ENCODE peak calls at places on chromosomes 1 and 21, in ten cellular contexts. O is CD8-positive, alpha-beta T cell; Y is ovary; K is right cardiac atrium; D is left lung; E is ascending aorta; A is H9; S is SJSA1; L is neural progenitor cell; M is psoas muscle. W is an unnamed sample. For H3K4me1, the result is how much of the 10 kb centered on the place peaks cover.

GRCh38 chr21:41641821-41642368 is 125.0 kb downstream of the RIPK4 start:
- DNase-seq in D (no peak), Y (peak), S (peak), A (no peak), L (peak), E (peak), O (no peak), K (peak), M (peak), W (peak)

GRCh38 chr1:201984446-201984845 is 2.0 kb downstream of the RNPEP start:
- DNase-seq in E (no peak), D (no peak), L (no peak), M (no peak), K (no peak), Y (no peak), A (no peak), S (no peak), O (no peak), W (no peak)

GRCh38 chr1:174445817-174446216 is 1.9 kb upstream of the GPR52 start:
- DNase-seq in A (peak), S (no peak), Y (no peak), O (no peak), E (no peak), L (peak), D (no peak), M (no peak), K (no peak), W (no peak)

GRCh38 chr1:31625180-31625514 is 7.7 kb downstream of the HCRTR1 start:
- DNase-seq in M (no peak), S (no peak), E (no peak), Y (no peak), A (no peak), K (no peak), D (no peak), O (no peak), L (no peak), W (no peak)

GRCh38 chr1:223230161-223230881 is 87.3 kb upstream of the TLR5 start:
- DNase-seq in D (no peak), O (no peak), Y (no peak), S (peak), K (no peak), M (no peak), E (no peak), L (no peak), A (peak), W (peak)

GRCh38 chr1:21262282-21263051 is 27.8 kb downstream of the ECE1 start:
- DNase-seq in S (peak), K (peak), E (peak), D (no peak), M (peak), Y (peak), O (no peak), L (peak), A (peak), W (peak)

GRCh38 chr1:234621657-234622335 is 11.8 kb upstream of the IRF2BP2 start:
- DNase-seq in S (no peak), L (no peak), O (no peak), Y (no peak), D (no peak), E (no peak), A (no peak), K (no peak), M (no peak), W (peak)

GRCh38 chr1:109312978-109313775 is 6.4 kb upstream of the MYBPHL start:
- DNase-seq in D (no peak), L (no peak), O (no peak), Y (no peak), E (no peak), M (no peak), K (no peak), S (no peak), A (no peak), W (no peak)

GRCh38 chr1:10969267-10969970 is 43.0 kb upstream of the TARDBP start:
- DNase-seq in K (no peak), O (no peak), A (peak), E (no peak), D (peak), Y (no peak), L (peak), M (no peak), S (no peak), W (no peak)

GRCh38 chr1:234486858-234487830 is 8.2 kb upstream of the TARBP1 start:
- DNase-seq in K (no peak), E (no peak), L (no peak), Y (peak), M (no peak), A (no peak), D (no peak), S (no peak), O (no peak), W (peak)

GRCh38 chr21:21238882-21239400 is 240.7 kb downstream of the NCAM2 start:
- DNase-seq in E (no peak), K (no peak), M (no peak), L (no peak), Y (no peak), A (no peak), O (no peak), S (no peak), D (no peak), W (no peak)

GRCh38 chr1:177847843-177848242 is 122.0 kb downstream of the SEC16B start:
- DNase-seq in K (no peak), O (no peak), A (no peak), D (no peak), L (no peak), M (no peak), S (no peak), Y (no peak), E (no peak), W (peak)

GRCh38 chr1:150674881-150675280 is 22.1 kb downstream of the GOLPH3L start:
- DNase-seq in S (no peak), Y (no peak), E (no peak), L (no peak), K (no peak), M (no peak), O (no peak), D (no peak), A (no peak), W (no peak)

GRCh38 chr1:213041443-213041842 is 9.6 kb upstream of the RPS6KC1 start:
- DNase-seq in L (no peak), Y (no peak), K (no peak), D (no peak), M (no peak), A (no peak), S (no peak), O (no peak), E (no peak), W (peak)

GRCh38 chr1:195738971-195739650 is 869.1 kb downstream of the KCNT2 start:
- DNase-seq in E (no peak), S (no peak), L (no peak), K (no peak), D (no peak), Y (no peak), M (no peak), A (no peak), O (no peak), W (no peak)

GRCh38 chr1:89451011-89451410 is 73.6 kb upstream of the LRRC8B start:
- DNase-seq in Y (no peak), E (no peak), D (no peak), M (no peak), K (no peak), O (no peak), S (no peak), L (no peak), A (no peak), W (peak)

GRCh38 chr1:47752048-47752451 is 245.1 kb downstream of the TRABD2B start:
- DNase-seq in Y (no peak), D (no peak), S (peak), O (no peak), M (peak), E (peak), A (no peak), L (no peak), K (no peak), W (peak)

GRCh38 chr21:16533692-16534407 is 804.1 kb downstream of the USP25 start:
- DNase-seq in S (no peak), M (no peak), D (no peak), O (no peak), E (no peak), A (no peak), K (no peak), Y (no peak), L (no peak), W (no peak)

GRCh38 chr1:53559854-53560571 is 100.8 kb downstream of the DMRTB1 start:
- DNase-seq in Y (peak), S (no peak), M (no peak), O (no peak), D (no peak), L (no peak), E (peak), K (no peak), A (peak), W (no peak)

GRCh38 chr1:185581961-185582725 is 152.0 kb upstream of the HMCN1 start:
- DNase-seq in D (no peak), O (no peak), M (no peak), Y (no peak), L (no peak), K (no peak), A (no peak), E (no peak), S (no peak), W (no peak)

GRCh38 chr1:198462365-198463025 is 78.0 kb downstream of the ATP6V1G3 start:
- DNase-seq in O (no peak), E (no peak), L (no peak), Y (no peak), D (no peak), K (no peak), A (no peak), M (no peak), S (peak), W (peak)

GRCh38 chr21:22250355-22250754 is 1252.1 kb downstream of the NCAM2 start:
- DNase-seq in Y (no peak), A (no peak), O (no peak), K (no peak), S (no peak), M (no peak), E (no peak), D (no peak), L (no peak), W (no peak)

GRCh38 chr1:37765937-37766664 is 1.2 kb upstream of the EPHA10 start:
- DNase-seq in A (peak), L (peak), O (no peak), Y (no peak), E (no peak), K (no peak), D (no peak), S (no peak), M (no peak), W (no peak)

GRCh38 chr1:168654198-168654910 is 74.7 kb downstream of the DPT start:
- DNase-seq in D (no peak), E (no peak), M (no peak), Y (no peak), S (no peak), O (no peak), K (no peak), A (no peak), L (no peak), W (peak)

GRCh38 chr1:38942664-38943428 is 1.2 kb upstream of the RHBDL2 start:
- DNase-seq in L (no peak), D (no peak), A (no peak), O (no peak), E (no peak), K (no peak), Y (no peak), M (no peak), S (no peak), W (no peak)

GRCh38 chr1:153360592-153360991 is 2.9 kb downstream of the S100A9 start:
- DNase-seq in L (no peak), Y (no peak), E (no peak), M (no peak), A (peak), D (no peak), O (no peak), S (no peak), K (no peak), W (no peak)

GRCh38 chr21:38956791-38957571 is 151.3 kb downstream of the ETS2 start:
- DNase-seq in E (no peak), K (peak), L (no peak), Y (no peak), O (no peak), A (no peak), M (no peak), S (no peak), D (no peak), W (no peak)

GRCh38 chr1:230753586-230754251 is 6.5 kb downstream of the CAPN9 start:
- DNase-seq in K (peak), S (no peak), Y (no peak), E (no peak), A (peak), M (no peak), O (no peak), L (peak), D (no peak), W (no peak)

GRCh38 chr1:1619917-1620361 is 4.6 kb downstream of the MIB2 start:
- DNase-seq in D (peak), M (peak), L (no peak), S (no peak), K (peak), Y (no peak), O (no peak), A (peak), E (no peak), W (no peak)

GRCh38 chr1:51175278-51175677 is 60.8 kb upstream of the RNF11 start:
- DNase-seq in A (no peak), M (no peak), K (no peak), O (no peak), E (no peak), S (no peak), Y (no peak), D (no peak), L (no peak), W (no peak)

GRCh38 chr1:37561794-37562132 is 5.0 kb downstream of the DNALI1 start:
- DNase-seq in Y (no peak), O (no peak), L (peak), E (no peak), S (peak), K (no peak), A (peak), D (no peak), M (peak), W (no peak)

GRCh38 chr1:201385299-201385891 is 7.9 kb upstream of the TNNT2 start:
- DNase-seq in A (peak), M (peak), E (no peak), K (no peak), S (no peak), D (peak), O (peak), Y (no peak), L (peak), W (no peak)

GRCh38 chr1:51252366-51252765 is 16.3 kb downstream of the RNF11 start:
- DNase-seq in L (no peak), E (no peak), S (no peak), K (no peak), O (no peak), D (no peak), M (no peak), Y (no peak), A (no peak), W (no peak)

GRCh38 chr1:154423303-154423987 is 18.3 kb downstream of the IL6R start:
- DNase-seq in S (no peak), L (peak), D (no peak), O (no peak), M (no peak), K (no peak), E (no peak), Y (no peak), A (no peak), W (no peak)

GRCh38 chr1:235911300-235911662 is 44.6 kb upstream of the LYST start:
- DNase-seq in Y (no peak), S (no peak), L (no peak), O (no peak), K (no peak), M (no peak), E (no peak), A (no peak), D (no peak), W (no peak)

GRCh38 chr1:235911876-235912275 is 45.2 kb upstream of the LYST start:
- DNase-seq in D (no peak), Y (no peak), E (no peak), M (no peak), L (no peak), O (no peak), S (no peak), A (no peak), K (no peak), W (no peak)

GRCh38 chr1:235917267-235917811 is 50.6 kb upstream of the LYST start:
- DNase-seq in K (peak), M (peak), D (no peak), A (no peak), S (peak), L (no peak), Y (peak), E (peak), O (peak), W (peak)

GRCh38 chr1:235910357-235911299 is 43.9 kb upstream of the LYST start:
- DNase-seq in M (peak), D (no peak), E (peak), A (peak), S (peak), O (no peak), Y (no peak), L (peak), K (peak), W (peak)

GRCh38 chr1:235913311-235913710 is 46.6 kb upstream of the LYST start:
- DNase-seq in K (no peak), A (no peak), Y (no peak), O (no peak), D (no peak), L (no peak), M (no peak), E (no peak), S (no peak), W (no peak)
- H3K4me1 ChIP-seq in K (under half), A (under half), Y (under half), O (under half), D (under half), L (under half), M (under half), E (under half), S (half or more), W (half or more)

GRCh38 chr1:228953207-228953606 is 217.9 kb downstream of the RHOU start:
- DNase-seq in S (no peak), K (no peak), L (no peak), A (peak), M (no peak), Y (no peak), O (no peak), E (no peak), D (no peak), W (no peak)
- H3K27ac ChIP-seq in S (no peak), K (no peak), L (no peak), A (no peak), M (no peak), Y (no peak), O (no peak), E (no peak), D (no peak), W (no peak)

GRCh38 chr1:94228640-94229375 is 8.6 kb downstream of the ARHGAP29 start:
- DNase-seq in A (no peak), D (no peak), S (no peak), M (no peak), K (no peak), O (no peak), E (no peak), Y (no peak), L (no peak), W (no peak)

GRCh38 chr1:94234615-94235014 is 2.8 kb downstream of the ARHGAP29 start:
- DNase-seq in D (no peak), S (no peak), O (no peak), M (no peak), E (no peak), K (no peak), Y (no peak), L (no peak), A (no peak), W (no peak)

GRCh38 chr1:94235189-94236020 is 2.0 kb downstream of the ARHGAP29 start:
- DNase-seq in K (no peak), E (no peak), L (no peak), A (no peak), O (no peak), M (no peak), Y (no peak), S (no peak), D (no peak), W (no peak)

GRCh38 chr1:94227624-94228023 is 9.8 kb downstream of the ARHGAP29 start:
- DNase-seq in A (no peak), S (no peak), K (no peak), L (no peak), O (no peak), E (no peak), Y (no peak), M (no peak), D (no peak), W (no peak)

GRCh38 chr1:94230920-94231319 is 6.5 kb downstream of the ARHGAP29 start:
- DNase-seq in A (no peak), M (no peak), D (no peak), K (no peak), E (no peak), L (no peak), Y (no peak), S (no peak), O (no peak), W (no peak)
- H3K4me1 ChIP-seq in A (under half), M (half or more), D (under half), K (under half), E (under half), L (under half), Y (under half), S (under half), O (under half), W (under half)

GRCh38 chr1:193677874-193678273 is 491.5 kb upstream of the B3GALT2 start:
- DNase-seq in L (no peak), S (no peak), D (no peak), K (no peak), E (no peak), M (no peak), Y (no peak), A (no peak), O (no peak), W (no peak)
- H3K27ac ChIP-seq in L (no peak), S (no peak), D (no peak), K (no peak), E (no peak), M (no peak), Y (no peak), A (no peak), O (no peak), W (no peak)

GRCh38 chr1:8396083-8396911 is 78.4 kb downstream of the SLC45A1 start:
- DNase-seq in E (no peak), Y (no peak), M (no peak), O (no peak), S (no peak), K (no peak), D (no peak), A (no peak), L (peak), W (no peak)
- H3K4me1 ChIP-seq in E (under half), Y (under half), M (half or more), O (under half), S (under half), K (under half), D (under half), A (under half), L (under half), W (under half)

GRCh38 chr21:44914176-44914874 is 6.4 kb downstream of the ITGB2 start:
- DNase-seq in D (peak), L (no peak), S (no peak), M (peak), K (peak), Y (no peak), A (no peak), O (peak), E (no peak), W (no peak)
- H3K27ac ChIP-seq in D (peak), L (no peak), S (peak), M (no peak), K (no peak), Y (no peak), A (no peak), O (peak), E (no peak), W (peak)

DNA sequence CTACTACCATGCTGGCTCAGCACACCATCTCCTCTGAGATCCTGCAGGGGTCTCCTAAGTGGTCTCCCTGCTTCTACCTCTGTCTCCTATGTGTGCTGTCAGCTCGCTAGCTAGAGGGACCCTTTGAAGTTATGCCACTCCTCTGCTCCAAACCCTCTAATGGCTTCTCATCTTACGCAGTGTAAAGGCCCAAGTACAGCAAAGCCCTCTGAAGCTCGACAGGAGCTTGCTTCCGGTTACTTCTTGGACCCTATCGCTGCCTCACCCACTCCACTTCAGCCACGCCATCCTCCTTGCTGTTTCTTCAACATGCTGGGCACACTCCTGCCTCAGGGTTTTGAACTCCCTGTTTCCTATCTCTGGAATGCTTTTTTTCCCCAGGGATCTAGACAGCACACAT is 102.2 kb upstream of the F3 start:
- DNase-seq in S (no peak), A (no peak), D (no peak), K (no peak), M (no peak), O (no peak), L (no peak), E (no peak), Y (no peak), W (no peak)
- H3K4me1 ChIP-seq in S (under half), A (under half), D (under half), K (under half), M (under half), O (under half), L (under half), E (under half), Y (under half), W (under half)

W was measured in foreskin keratinocyte.